ENCODE peak calls at places on chromosomes 4 and X, in six cellular contexts. I is amniotic stem cell; T is fibroblast of pulmonary artery; H is CD8-positive, alpha-beta memory T cell; Y is GM23248; C is ELR. F is an unnamed sample.

GRCh38 chr4:39975488-39976089 is 2.1 kb downstream of the PDS5A start:
- DNase-seq in I (no peak), T (peak), H (no peak), Y (peak), C (peak), F (peak)

GRCh38 chr4:70997068-70997467 is 3.6 kb downstream of the DCK start:
- DNase-seq in I (no peak), T (no peak), H (no peak), Y (no peak), C (no peak), F (no peak)

GRCh38 chr4:7761720-7762119 is 177.9 kb downstream of the AFAP1 start:
- DNase-seq in I (no peak), T (peak), H (peak), Y (peak), C (peak), F (peak)

GRCh38 chr4:7909966-7910720 is 29.5 kb downstream of the AFAP1 start:
- DNase-seq in I (no peak), T (peak), H (no peak), Y (peak), C (no peak), F (peak)

GRCh38 chr4:188439641-188440311 is 300.5 kb downstream of the TRIML1 start:
- DNase-seq in I (no peak), T (no peak), H (no peak), Y (peak), C (no peak), F (peak)

GRCh38 chr4:78057135-78057599 is at the start of gene FRAS1:
- DNase-seq in I (peak), T (peak), H (peak), Y (peak), C (peak), F (peak)

GRCh38 chrX:133405498-133406180 is 9.7 kb downstream of the GPC4 start:
- DNase-seq in I (no peak), T (no peak), H (no peak), Y (no peak), C (no peak), F (no peak)

GRCh38 chrX:39442332-39442731 is 641.1 kb downstream of the MID1IP1 start:
- DNase-seq in I (no peak), T (no peak), H (no peak), Y (no peak), C (no peak), F (no peak)

GRCh38 chrX:56792270-56793111 is 63.4 kb downstream of the NBDY start:
- DNase-seq in I (no peak), T (no peak), H (no peak), Y (no peak), C (no peak), F (no peak)

GRCh38 chr4:94698187-94698586 is 59.6 kb upstream of the BMPR1B start:
- DNase-seq in I (no peak), T (no peak), H (no peak), Y (no peak), C (no peak), F (no peak)